ENCODE peak calls at places on chromosomes 7 and 10, in six cellular contexts. O, A, L, V, Q and C are unnamed samples.

GRCh38 chr10:132684164-132684891 is 101.6 kb downstream of the NKX6-2 start:
- DNase-seq in O (no peak), A (peak), L (no peak), V (peak), Q (peak), C (no peak)

GRCh38 chr10:43190775-43191174 is 52.5 kb downstream of the CSGALNACT2 start:
- DNase-seq in O (no peak), A (peak), L (no peak), V (no peak), Q (peak), C (no peak)

GRCh38 chr7:135748770-135749169 is at the start of gene FAM180A:
- DNase-seq in O (peak), A (peak), L (peak), V (no peak), Q (no peak), C (peak)

GRCh38 chr7:105906169-105906568 is 29.8 kb upstream of the ATXN7L1 start:
- DNase-seq in O (no peak), A (no peak), L (no peak), V (no peak), Q (no peak), C (no peak)

GRCh38 chr10:113995201-113995600 is 48.5 kb upstream of the ADRB1 start:
- DNase-seq in O (no peak), A (no peak), L (no peak), V (no peak), Q (no peak), C (no peak)

GRCh38 chr7:158602041-158602440 is 14.4 kb upstream of the PTPRN2 start:
- DNase-seq in O (no peak), A (no peak), L (no peak), V (no peak), Q (no peak), C (no peak)

GRCh38 chr7:155424301-155425010 is 33.5 kb upstream of the EN2 start:
- DNase-seq in O (no peak), A (no peak), L (no peak), V (peak), Q (no peak), C (no peak)

GRCh38 chr10:47447209-47447608 is 36.7 kb downstream of the ANXA8 start:
- DNase-seq in O (no peak), A (no peak), L (no peak), V (peak), Q (no peak), C (no peak)

GRCh38 chr7:77368974-77369373 is 47.2 kb downstream of the GSAP start:
- DNase-seq in O (no peak), A (no peak), L (no peak), V (no peak), Q (peak), C (no peak)

GRCh38 chr10:58267713-58268453 is at the start of gene IPMK:
- DNase-seq in O (peak), A (peak), L (peak), V (peak), Q (peak), C (peak)

GRCh38 chr7:107799645-107800264 is 3.3 kb downstream of the SLC26A3 start:
- DNase-seq in O (no peak), A (no peak), L (no peak), V (no peak), Q (no peak), C (no peak)

GRCh38 chr10:60293797-60294196 is 95.9 kb downstream of the ANK3 start:
- DNase-seq in O (no peak), A (no peak), L (no peak), V (no peak), Q (no peak), C (no peak)

GRCh38 chr7:100728196-100728595 is 5.2 kb upstream of the ZAN start:
- DNase-seq in O (no peak), A (no peak), L (no peak), V (no peak), Q (no peak), C (no peak)

GRCh38 chr7:124919841-124920240 is 9.8 kb downstream of the POT1 start:
- DNase-seq in O (no peak), A (no peak), L (no peak), V (no peak), Q (no peak), C (no peak)

GRCh38 chr10:119120875-119121274 is 17.0 kb downstream of the DENND10 start:
- DNase-seq in O (no peak), A (no peak), L (no peak), V (no peak), Q (no peak), C (no peak)

GRCh38 chr10:113859261-113859660 is 4.8 kb downstream of the NHLRC2 start:
- DNase-seq in O (no peak), A (no peak), L (no peak), V (no peak), Q (no peak), C (no peak)

GRCh38 chr10:62467509-62467908 is 93.3 kb downstream of the ZNF365 start:
- DNase-seq in O (no peak), A (peak), L (no peak), V (no peak), Q (peak), C (no peak)

GRCh38 chr10:63614371-63614891 is 93.2 kb downstream of the REEP3 start:
- DNase-seq in O (no peak), A (peak), L (no peak), V (no peak), Q (no peak), C (peak)

GRCh38 chr10:107542607-107543006 is 378.1 kb upstream of the SORCS1 start:
- DNase-seq in O (no peak), A (no peak), L (no peak), V (no peak), Q (no peak), C (no peak)

GRCh38 chr7:106346678-106347217 is 62.0 kb upstream of the NAMPT start:
- DNase-seq in O (no peak), A (peak), L (no peak), V (no peak), Q (peak), C (peak)

GRCh38 chr10:58438340-58438739 is 53.1 kb downstream of the TFAM start:
- DNase-seq in O (no peak), A (peak), L (no peak), V (no peak), Q (peak), C (peak)

GRCh38 chr7:44162179-44162578 is 21.0 kb upstream of the MYL7 start:
- DNase-seq in O (no peak), A (no peak), L (no peak), V (peak), Q (no peak), C (no peak)

GRCh38 chr7:54788664-54789063 is 29.7 kb upstream of the SEC61G start:
- DNase-seq in O (no peak), A (peak), L (no peak), V (no peak), Q (peak), C (peak)

GRCh38 chr10:3046941-3047621 is 20.3 kb upstream of the PFKP start:
- DNase-seq in O (no peak), A (no peak), L (no peak), V (no peak), Q (no peak), C (no peak)

GRCh38 chr7:100824499-100825214 is 2.7 kb downstream of the EPHB4 start:
- DNase-seq in O (no peak), A (peak), L (no peak), V (no peak), Q (no peak), C (no peak)

DNA sequence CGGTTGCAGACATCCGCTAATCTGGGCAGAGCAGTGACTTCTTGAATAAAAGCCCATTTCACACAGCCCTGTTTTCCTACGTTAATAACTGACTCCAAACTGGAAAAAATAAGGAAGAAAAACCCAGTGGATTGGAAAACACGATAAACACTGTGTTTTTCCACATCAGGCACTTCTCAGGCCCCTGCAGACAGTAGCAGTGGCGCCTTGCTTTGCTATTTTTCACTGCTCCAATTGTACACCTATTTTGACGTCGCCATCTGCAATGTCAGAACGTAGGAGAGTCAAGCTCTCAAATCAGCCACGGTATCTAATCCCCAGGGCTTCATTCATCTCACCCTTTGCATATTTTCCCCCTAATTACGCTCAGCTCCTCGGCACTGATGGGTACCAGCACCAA is 338.2 kb upstream of the GALNT17 start:
- DNase-seq in O (no peak), A (no peak), L (no peak), V (no peak), Q (no peak), C (no peak)
- H3K4me3 ChIP-seq in O (no peak), A (no peak), L (no peak), V (no peak), Q (no peak), C (no peak)

GRCh38 chr7:139294951-139295555 is 46.1 kb upstream of the FMC1 start:
- DNase-seq in O (no peak), A (no peak), L (no peak), V (no peak), Q (no peak), C (no peak)
- H3K4me3 ChIP-seq in O (no peak), A (no peak), L (no peak), V (no peak), Q (no peak), C (no peak)

GRCh38 chr7:13673290-13673689 is 316.2 kb downstream of the ETV1 start:
- DNase-seq in O (no peak), A (no peak), L (no peak), V (no peak), Q (no peak), C (no peak)
- H3K4me3 ChIP-seq in O (no peak), A (no peak), L (no peak), V (no peak), Q (no peak), C (no peak)

GRCh38 chr7:27178366-27178765 is 4.2 kb upstream of the HOXA10 start:
- DNase-seq in O (no peak), A (peak), L (no peak), V (no peak), Q (no peak), C (no peak)

GRCh38 chr7:27180431-27181175 is 4.4 kb downstream of the HOXA11 start:
- DNase-seq in O (no peak), A (no peak), L (no peak), V (no peak), Q (no peak), C (no peak)

GRCh38 chr7:27177795-27178320 is 3.7 kb upstream of the HOXA10 start:
- DNase-seq in O (no peak), A (peak), L (no peak), V (no peak), Q (no peak), C (no peak)

GRCh38 chr7:27179503-27180430 is 5.3 kb downstream of the HOXA11 start:
- DNase-seq in O (no peak), A (peak), L (peak), V (peak), Q (no peak), C (peak)

GRCh38 chr7:27179030-27179429 is 4.9 kb upstream of the HOXA10 start:
- DNase-seq in O (no peak), A (peak), L (peak), V (no peak), Q (no peak), C (no peak)
- H3K4me3 ChIP-seq in O (no peak), A (peak), L (no peak), V (no peak), Q (no peak), C (peak)

GRCh38 chr7:121437470-121437869 is 41.4 kb upstream of the FAM3C start:
- DNase-seq in O (no peak), A (no peak), L (no peak), V (no peak), Q (no peak), C (no peak)

GRCh38 chr7:121442845-121443244 is 46.7 kb upstream of the FAM3C start:
- DNase-seq in O (no peak), A (no peak), L (no peak), V (no peak), Q (no peak), C (no peak)

GRCh38 chr7:121436136-121436535 is 40.0 kb upstream of the FAM3C start:
- DNase-seq in O (no peak), A (no peak), L (no peak), V (no peak), Q (no peak), C (no peak)

GRCh38 chr7:121436688-121437087 is 40.6 kb upstream of the FAM3C start:
- DNase-seq in O (no peak), A (no peak), L (no peak), V (no peak), Q (no peak), C (no peak)

GRCh38 chr7:121440857-121441503 is 44.9 kb upstream of the FAM3C start:
- DNase-seq in O (no peak), A (no peak), L (peak), V (no peak), Q (no peak), C (no peak)
- H3K4me3 ChIP-seq in O (no peak), A (no peak), L (peak), V (peak), Q (no peak), C (no peak)

GRCh38 chr7:149248777-149249176 is 9.3 kb downstream of the ZNF212 start:
- DNase-seq in O (no peak), A (no peak), L (no peak), V (no peak), Q (no peak), C (no peak)
- H3K4me3 ChIP-seq in O (no peak), A (no peak), L (no peak), V (no peak), Q (no peak), C (no peak)

GRCh38 chr10:27833792-27834191 is 88.2 kb upstream of the MKX start:
- DNase-seq in O (no peak), A (no peak), L (no peak), V (no peak), Q (no peak), C (no peak)

GRCh38 chr10:27844223-27844622 is 98.6 kb upstream of the MKX start:
- DNase-seq in O (no peak), A (no peak), L (no peak), V (no peak), Q (no peak), C (no peak)

GRCh38 chr10:27838291-27838690 is 92.7 kb upstream of the MKX start:
- DNase-seq in O (no peak), A (peak), L (no peak), V (no peak), Q (peak), C (no peak)
- H3K4me3 ChIP-seq in O (peak), A (no peak), L (no peak), V (no peak), Q (no peak), C (no peak)

GRCh38 chr7:74031403-74032190 is 3.6 kb downstream of the ELN start:
- DNase-seq in O (no peak), A (no peak), L (no peak), V (no peak), Q (no peak), C (no peak)
- H3K4me3 ChIP-seq in O (peak), A (peak), L (peak), V (peak), Q (no peak), C (no peak)